ENCODE peak calls at places on chromosomes 1 and 21, in nine cellular contexts. One of them, this sample, is unnamed.

GRCh38 chr1:66239834-66240233 is 294.1 kb upstream of the SGIP1 start:
- DNase-seq in AG04450: no peak
- DNase-seq in NCI-H1436: no peak
- DNase-seq in RCC 7860: no peak
- DNase-seq in small intestine: no peak
- DNase-seq in Kasumi-1: no peak
- DNase-seq in GM13976: no peak
- DNase-seq in germinal center: no peak
- DNase-seq in osteoblast: no peak
- DNase-seq in this sample: peak; percentile 27

GRCh38 chr1:16145988-16146887 is 9.6 kb downstream of the EPHA2 start:
- DNase-seq in AG04450: peak; percentile 80
- DNase-seq in NCI-H1436: no peak
- DNase-seq in RCC 7860: peak; percentile 91
- DNase-seq in small intestine: no peak
- DNase-seq in Kasumi-1: no peak
- DNase-seq in GM13976: peak; percentile 83
- DNase-seq in germinal center: no peak
- DNase-seq in osteoblast: peak; percentile 99
- DNase-seq in this sample: peak; percentile 91

GRCh38 chr1:234072793-234073192 is 168.3 kb downstream of the SLC35F3 start:
- DNase-seq in AG04450: no peak
- DNase-seq in NCI-H1436: no peak
- DNase-seq in RCC 7860: no peak
- DNase-seq in small intestine: no peak
- DNase-seq in Kasumi-1: no peak
- DNase-seq in GM13976: no peak
- DNase-seq in germinal center: no peak
- DNase-seq in osteoblast: no peak
- DNase-seq in this sample: no peak

GRCh38 chr1:223041481-223041880 is 101.6 kb downstream of the TLR5 start:
- DNase-seq in AG04450: no peak
- DNase-seq in NCI-H1436: no peak
- DNase-seq in RCC 7860: no peak
- DNase-seq in small intestine: no peak
- DNase-seq in Kasumi-1: no peak
- DNase-seq in GM13976: no peak
- DNase-seq in germinal center: no peak
- DNase-seq in osteoblast: no peak
- DNase-seq in this sample: no peak

GRCh38 chr1:36639461-36639860 is 156.7 kb upstream of the CSF3R start:
- DNase-seq in AG04450: no peak
- DNase-seq in NCI-H1436: no peak
- DNase-seq in RCC 7860: no peak
- DNase-seq in small intestine: no peak
- DNase-seq in Kasumi-1: no peak
- DNase-seq in GM13976: no peak
- DNase-seq in germinal center: no peak
- DNase-seq in osteoblast: no peak
- DNase-seq in this sample: no peak

GRCh38 chr1:24643362-24644346 is 552 bp downstream of the SRRM1 start:
- DNase-seq in AG04450: no peak
- DNase-seq in NCI-H1436: peak; percentile 3
- DNase-seq in RCC 7860: no peak
- DNase-seq in small intestine: peak; percentile 44
- DNase-seq in Kasumi-1: no peak
- DNase-seq in GM13976: no peak
- DNase-seq in germinal center: peak; percentile 40
- DNase-seq in osteoblast: peak; percentile 79
- DNase-seq in this sample: peak; percentile 47

GRCh38 chr1:177170756-177171535 is at the start of gene BRINP2:
- DNase-seq in AG04450: no peak
- DNase-seq in NCI-H1436: peak; percentile 47
- DNase-seq in RCC 7860: no peak
- DNase-seq in small intestine: peak; percentile 15
- DNase-seq in Kasumi-1: no peak
- DNase-seq in GM13976: no peak
- DNase-seq in germinal center: peak; percentile 83
- DNase-seq in osteoblast: peak; percentile 80
- DNase-seq in this sample: no peak

GRCh38 chr1:164718821-164719220 is 159.8 kb downstream of the PBX1 start:
- DNase-seq in AG04450: no peak
- DNase-seq in NCI-H1436: no peak
- DNase-seq in RCC 7860: no peak
- DNase-seq in small intestine: no peak
- DNase-seq in Kasumi-1: no peak
- DNase-seq in GM13976: no peak
- DNase-seq in germinal center: no peak
- DNase-seq in osteoblast: no peak
- DNase-seq in this sample: no peak

GRCh38 chr1:192070213-192070612 is 88.0 kb upstream of the RGS18 start:
- DNase-seq in AG04450: no peak
- DNase-seq in NCI-H1436: no peak
- DNase-seq in RCC 7860: no peak
- DNase-seq in small intestine: no peak
- DNase-seq in Kasumi-1: no peak
- DNase-seq in GM13976: no peak
- DNase-seq in germinal center: no peak
- DNase-seq in osteoblast: no peak
- DNase-seq in this sample: no peak

GRCh38 chr1:153506386-153506785 is 29.4 kb downstream of the S100A6 start:
- DNase-seq in AG04450: no peak
- DNase-seq in NCI-H1436: no peak
- DNase-seq in RCC 7860: no peak
- DNase-seq in small intestine: no peak
- DNase-seq in Kasumi-1: no peak
- DNase-seq in GM13976: no peak
- DNase-seq in germinal center: no peak
- DNase-seq in osteoblast: no peak
- DNase-seq in this sample: no peak

GRCh38 chr1:107707111-107707510 is 257.9 kb downstream of the VAV3 start:
- DNase-seq in AG04450: no peak
- DNase-seq in NCI-H1436: no peak
- DNase-seq in RCC 7860: no peak
- DNase-seq in small intestine: no peak
- DNase-seq in Kasumi-1: no peak
- DNase-seq in GM13976: no peak
- DNase-seq in germinal center: no peak
- DNase-seq in osteoblast: no peak
- DNase-seq in this sample: no peak

GRCh38 chr1:31111290-31111951 is 45.9 kb upstream of the PUM1 start:
- DNase-seq in AG04450: no peak
- DNase-seq in NCI-H1436: peak; percentile 23
- DNase-seq in RCC 7860: peak; percentile 29
- DNase-seq in small intestine: peak; percentile 58
- DNase-seq in Kasumi-1: no peak
- DNase-seq in GM13976: no peak
- DNase-seq in germinal center: no peak
- DNase-seq in osteoblast: no peak
- DNase-seq in this sample: no peak

GRCh38 chr1:95084317-95085176 is 11.8 kb upstream of the ALG14 start:
- DNase-seq in AG04450: no peak
- DNase-seq in NCI-H1436: peak; percentile 32
- DNase-seq in RCC 7860: peak; percentile 11
- DNase-seq in small intestine: peak; percentile 40
- DNase-seq in Kasumi-1: peak; percentile 66
- DNase-seq in GM13976: peak; percentile 65
- DNase-seq in germinal center: peak; percentile 61
- DNase-seq in osteoblast: no peak
- DNase-seq in this sample: peak; percentile 31

GRCh38 chr1:47523812-47524170 is 85.9 kb downstream of the FOXD2 start:
- DNase-seq in AG04450: no peak
- DNase-seq in NCI-H1436: peak; percentile 72
- DNase-seq in RCC 7860: no peak
- DNase-seq in small intestine: no peak
- DNase-seq in Kasumi-1: no peak
- DNase-seq in GM13976: no peak
- DNase-seq in germinal center: no peak
- DNase-seq in osteoblast: no peak
- DNase-seq in this sample: no peak

GRCh38 chr21:37459575-37459974 is 93.0 kb downstream of the DYRK1A start:
- DNase-seq in AG04450: peak; percentile 30
- DNase-seq in NCI-H1436: no peak
- DNase-seq in RCC 7860: no peak
- DNase-seq in small intestine: no peak
- DNase-seq in Kasumi-1: no peak
- DNase-seq in GM13976: no peak
- DNase-seq in germinal center: no peak
- DNase-seq in osteoblast: peak; percentile 25
- DNase-seq in this sample: no peak

GRCh38 chr1:234730110-234730509 is 120.1 kb upstream of the IRF2BP2 start:
- DNase-seq in AG04450: no peak
- DNase-seq in NCI-H1436: no peak
- DNase-seq in RCC 7860: no peak
- DNase-seq in small intestine: no peak
- DNase-seq in Kasumi-1: no peak
- DNase-seq in GM13976: no peak
- DNase-seq in germinal center: no peak
- DNase-seq in osteoblast: no peak
- DNase-seq in this sample: no peak

GRCh38 chr1:93567255-93567918 is 114.2 kb downstream of the BCAR3 start:
- DNase-seq in AG04450: peak; percentile 77
- DNase-seq in NCI-H1436: no peak
- DNase-seq in RCC 7860: peak; percentile 51
- DNase-seq in small intestine: peak; percentile 89
- DNase-seq in Kasumi-1: no peak
- DNase-seq in GM13976: no peak
- DNase-seq in germinal center: no peak
- DNase-seq in osteoblast: peak; percentile 80
- DNase-seq in this sample: peak; percentile 56

GRCh38 chr1:106676021-106676420 is 380.5 kb upstream of the PRMT6 start:
- DNase-seq in AG04450: no peak
- DNase-seq in NCI-H1436: no peak
- DNase-seq in RCC 7860: no peak
- DNase-seq in small intestine: no peak
- DNase-seq in Kasumi-1: peak; percentile 15
- DNase-seq in GM13976: no peak
- DNase-seq in germinal center: no peak
- DNase-seq in osteoblast: no peak
- DNase-seq in this sample: no peak

GRCh38 chr1:234884701-234885100 is 243.9 kb downstream of the TOMM20 start:
- DNase-seq in AG04450: no peak
- DNase-seq in NCI-H1436: no peak
- DNase-seq in RCC 7860: no peak
- DNase-seq in small intestine: no peak
- DNase-seq in Kasumi-1: no peak
- DNase-seq in GM13976: no peak
- DNase-seq in germinal center: no peak
- DNase-seq in osteoblast: no peak
- DNase-seq in this sample: no peak

GRCh38 chr1:3956527-3957170 is 56.6 kb upstream of the C1orf174 start:
- DNase-seq in AG04450: no peak
- DNase-seq in NCI-H1436: no peak
- DNase-seq in RCC 7860: peak; percentile 78
- DNase-seq in small intestine: no peak
- DNase-seq in Kasumi-1: no peak
- DNase-seq in GM13976: no peak
- DNase-seq in germinal center: no peak
- DNase-seq in osteoblast: no peak
- DNase-seq in this sample: peak; percentile 41

GRCh38 chr1:85172684-85173337 is 28.0 kb downstream of the SYDE2 start:
- DNase-seq in AG04450: no peak
- DNase-seq in NCI-H1436: no peak
- DNase-seq in RCC 7860: no peak
- DNase-seq in small intestine: no peak
- DNase-seq in Kasumi-1: no peak
- DNase-seq in GM13976: no peak
- DNase-seq in germinal center: no peak
- DNase-seq in osteoblast: no peak
- DNase-seq in this sample: no peak

GRCh38 chr21:44332383-44332782 is 6.8 kb downstream of the CFAP410 start:
- DNase-seq in AG04450: no peak
- DNase-seq in NCI-H1436: no peak
- DNase-seq in RCC 7860: no peak
- DNase-seq in small intestine: no peak
- DNase-seq in Kasumi-1: no peak
- DNase-seq in GM13976: no peak
- DNase-seq in germinal center: no peak
- DNase-seq in osteoblast: no peak
- DNase-seq in this sample: no peak

GRCh38 chr1:40768146-40768990 is 15.2 kb upstream of the KCNQ4 start:
- DNase-seq in AG04450: no peak
- DNase-seq in NCI-H1436: no peak
- DNase-seq in RCC 7860: no peak
- DNase-seq in small intestine: no peak
- DNase-seq in Kasumi-1: no peak
- DNase-seq in GM13976: no peak
- DNase-seq in germinal center: no peak
- DNase-seq in osteoblast: peak; percentile 47
- DNase-seq in this sample: no peak

GRCh38 chr1:224564491-224565084 is 51.5 kb upstream of the CNIH3 start:
- DNase-seq in AG04450: no peak
- DNase-seq in NCI-H1436: no peak
- DNase-seq in RCC 7860: no peak
- DNase-seq in small intestine: no peak
- DNase-seq in Kasumi-1: no peak
- DNase-seq in GM13976: no peak
- DNase-seq in germinal center: no peak
- DNase-seq in osteoblast: peak; percentile 27
- DNase-seq in this sample: no peak

GRCh38 chr1:48810740-48811139 is 34.0 kb upstream of the BEND5 start:
- DNase-seq in AG04450: no peak
- DNase-seq in NCI-H1436: no peak
- DNase-seq in RCC 7860: no peak
- DNase-seq in small intestine: no peak
- DNase-seq in Kasumi-1: no peak
- DNase-seq in GM13976: no peak
- DNase-seq in germinal center: no peak
- DNase-seq in osteoblast: no peak
- DNase-seq in this sample: no peak

GRCh38 chr1:154841384-154841783 is 28.7 kb downstream of the KCNN3 start:
- DNase-seq in AG04450: no peak
- DNase-seq in NCI-H1436: no peak
- DNase-seq in RCC 7860: no peak
- DNase-seq in small intestine: no peak
- DNase-seq in Kasumi-1: no peak
- DNase-seq in GM13976: no peak
- DNase-seq in germinal center: no peak
- DNase-seq in osteoblast: no peak
- DNase-seq in this sample: no peak

This sample was measured in RKO.